ENCODE peak calls at places on chromosomes 1 and 21, in nine cellular contexts. L, B, N, H, X, Y, W, U and T are unnamed samples.

GRCh38 chr1:228366851-228367741 is 39.5 kb downstream of the TRIM11 start:
- DNase-seq in Y (no peak), U (peak; percentile 41), L (no peak), H (no peak), N (no peak), X (no peak), B (no peak), W (no peak), T (no peak)

GRCh38 chr21:43933680-43934079 is 68.7 kb downstream of the AGPAT3 start:
- DNase-seq in X (no peak), H (no peak), B (no peak), U (peak; percentile 29), Y (no peak), L (no peak), W (no peak), N (no peak), T (no peak)

GRCh38 chr1:57576750-57577149 is 152.9 kb upstream of the DAB1 start:
- DNase-seq in W (no peak), H (no peak), U (no peak), X (no peak), N (no peak), Y (no peak), B (no peak), L (no peak), T (no peak)

GRCh38 chr21:31267644-31268043 is 76.4 kb downstream of the TIAM1 start:
- DNase-seq in W (no peak), L (no peak), N (no peak), U (no peak), B (no peak), Y (no peak), X (no peak), H (no peak), T (no peak)

GRCh38 chr1:31568895-31569655 is 7.2 kb upstream of the TINAGL1 start:
- DNase-seq in U (no peak), H (no peak), W (no peak), B (peak; percentile 78), L (no peak), Y (no peak), N (no peak), X (no peak), T (no peak)

GRCh38 chr1:151325646-151326429 is 1.4 kb downstream of the PI4KB start:
- DNase-seq in B (no peak), X (no peak), H (peak; percentile 53), W (no peak), U (no peak), Y (no peak), L (no peak), N (peak; percentile 33), T (no peak)

GRCh38 chr1:110123224-110123623 is 11.0 kb downstream of the UBL4B start:
- DNase-seq in W (no peak), U (no peak), L (peak; percentile 62), Y (no peak), N (peak; percentile 76), H (peak; percentile 67), B (no peak), X (no peak), T (no peak)

GRCh38 chr21:39022901-39023693 is 160.2 kb downstream of the PSMG1 start:
- DNase-seq in N (peak; percentile 2), B (peak; percentile 80), U (peak; percentile 58), Y (no peak), H (peak; percentile 21), L (no peak), W (no peak), X (peak; percentile 72), T (no peak)

GRCh38 chr21:44028287-44028659 is 16.2 kb downstream of the TRAPPC10 start:
- DNase-seq in H (no peak), B (no peak), L (no peak), Y (no peak), U (no peak), N (no peak), W (no peak), X (no peak), T (no peak)

GRCh38 chr1:24884751-24885150 is 45.3 kb downstream of the RUNX3 start:
- DNase-seq in H (no peak), U (no peak), Y (no peak), N (no peak), L (no peak), X (no peak), W (no peak), B (no peak), T (no peak)

GRCh38 chr1:10754571-10755329 is 41.7 kb downstream of the CASZ1 start:
- DNase-seq in N (peak; percentile 52), W (no peak), H (peak; percentile 83), X (no peak), U (no peak), B (no peak), L (no peak), Y (no peak), T (no peak)

GRCh38 chr1:54249798-54250497 is 50.0 kb downstream of the MRPL37 start:
- DNase-seq in Y (no peak), L (no peak), X (peak; percentile 51), B (no peak), W (no peak), N (peak; percentile 91), U (no peak), H (peak; percentile 78), T (no peak)

DNA sequence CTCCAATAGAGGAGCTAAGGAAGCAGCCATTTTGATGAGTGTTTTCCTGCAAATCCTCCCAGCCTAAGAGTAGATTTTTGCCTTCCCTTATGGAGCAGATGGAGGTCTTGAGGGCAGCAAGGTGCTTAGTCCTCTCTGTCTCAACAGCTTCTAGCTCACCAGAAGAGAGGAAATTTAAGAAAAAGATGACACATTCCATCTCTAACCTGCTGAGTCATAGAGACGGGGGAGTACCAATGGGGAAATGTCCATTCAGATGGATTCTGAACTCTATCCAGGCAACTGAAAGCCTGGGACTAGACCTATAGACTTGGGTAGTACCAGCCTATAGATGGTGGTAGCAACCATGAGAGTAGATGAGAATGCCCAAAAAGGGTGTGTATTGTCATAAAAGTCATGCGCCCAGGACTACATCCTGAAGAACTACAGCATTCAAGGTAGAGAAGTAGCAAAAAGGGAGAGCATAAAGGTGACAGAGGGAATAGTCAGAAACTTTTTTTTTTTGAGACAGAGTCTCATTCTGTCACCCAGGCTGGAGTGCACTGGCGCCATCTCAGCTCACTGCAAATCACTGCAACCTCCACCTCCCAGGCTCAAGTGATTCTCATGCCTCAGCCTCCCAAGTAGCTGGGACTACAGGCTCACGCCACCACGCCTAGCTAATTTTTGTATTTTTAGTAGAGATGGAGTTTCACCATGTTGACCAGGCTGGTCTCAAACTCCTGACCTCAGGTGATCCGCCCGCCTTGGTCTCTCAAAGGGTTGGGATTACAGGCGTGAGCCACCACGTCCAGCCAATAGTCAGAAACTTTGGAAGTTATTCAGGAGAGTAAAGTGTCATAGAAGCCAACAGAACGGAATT is 10.7 kb upstream of the ELOA start:
- DNase-seq in N (peak; percentile 34), U (no peak), L (no peak), B (no peak), H (peak; percentile 83), W (no peak), Y (no peak), X (no peak), T (no peak)
- H3K4me3 ChIP-seq in N (no peak overlapping the region), U (no peak overlapping the region), L (no peak overlapping the region), B (no peak overlapping the region), H (no peak overlapping the region), W (no peak overlapping the region), Y (no peak overlapping the region), X (no peak overlapping the region), T (no peak overlapping the region)

DNA sequence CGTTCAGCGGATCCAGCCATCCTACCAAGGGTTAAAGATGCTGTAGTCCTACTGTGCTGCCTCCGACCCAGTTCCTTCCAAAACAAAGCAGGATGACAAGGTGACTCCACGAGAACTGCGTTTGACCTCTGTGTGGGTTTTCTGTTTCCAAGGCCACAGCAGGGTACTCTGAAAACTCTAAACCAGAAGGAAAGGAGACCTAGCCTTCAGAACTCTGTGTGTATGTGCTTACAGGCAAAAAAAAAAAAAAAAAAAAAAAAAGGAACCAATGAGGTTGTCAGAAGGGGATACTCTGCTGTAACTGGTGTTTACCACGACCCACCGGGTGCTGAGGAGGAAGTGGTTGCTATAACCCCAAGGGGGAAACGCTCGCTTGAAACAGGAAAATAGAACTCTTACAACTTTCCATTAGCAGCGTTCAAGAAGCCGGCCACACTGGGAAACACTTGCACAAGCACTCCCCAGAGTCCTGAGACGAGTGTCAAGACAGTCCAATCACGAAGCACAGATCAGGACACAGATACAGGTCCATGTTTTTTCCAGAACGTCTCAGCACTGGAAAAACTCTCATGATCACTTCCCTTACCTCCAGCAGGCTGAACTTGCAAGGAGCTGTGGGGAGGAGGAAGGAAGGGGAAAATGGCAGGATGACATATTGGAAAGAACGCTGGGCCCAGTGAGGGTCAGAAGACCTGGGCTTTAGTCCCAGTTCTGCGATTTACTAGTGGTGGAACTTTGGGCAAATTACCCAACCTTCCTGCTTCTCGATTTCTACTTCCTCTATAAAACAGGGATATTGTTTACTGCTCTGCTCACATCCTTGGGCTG is 64.0 kb downstream of the ITPKB start:
- DNase-seq in H (no peak), W (no peak), L (no peak), N (no peak), B (peak; percentile 50), X (no peak), Y (peak; percentile 67), U (peak; percentile 74), T (peak; percentile 98)
- H3K4me3 ChIP-seq in H (no peak overlapping the region), W (no peak overlapping the region), L (no peak overlapping the region), N (no peak overlapping the region), B (no peak overlapping the region), X (no peak overlapping the region), Y (no peak overlapping the region), U (no peak overlapping the region), T (peak overlapping the region; percentile 28)

DNA sequence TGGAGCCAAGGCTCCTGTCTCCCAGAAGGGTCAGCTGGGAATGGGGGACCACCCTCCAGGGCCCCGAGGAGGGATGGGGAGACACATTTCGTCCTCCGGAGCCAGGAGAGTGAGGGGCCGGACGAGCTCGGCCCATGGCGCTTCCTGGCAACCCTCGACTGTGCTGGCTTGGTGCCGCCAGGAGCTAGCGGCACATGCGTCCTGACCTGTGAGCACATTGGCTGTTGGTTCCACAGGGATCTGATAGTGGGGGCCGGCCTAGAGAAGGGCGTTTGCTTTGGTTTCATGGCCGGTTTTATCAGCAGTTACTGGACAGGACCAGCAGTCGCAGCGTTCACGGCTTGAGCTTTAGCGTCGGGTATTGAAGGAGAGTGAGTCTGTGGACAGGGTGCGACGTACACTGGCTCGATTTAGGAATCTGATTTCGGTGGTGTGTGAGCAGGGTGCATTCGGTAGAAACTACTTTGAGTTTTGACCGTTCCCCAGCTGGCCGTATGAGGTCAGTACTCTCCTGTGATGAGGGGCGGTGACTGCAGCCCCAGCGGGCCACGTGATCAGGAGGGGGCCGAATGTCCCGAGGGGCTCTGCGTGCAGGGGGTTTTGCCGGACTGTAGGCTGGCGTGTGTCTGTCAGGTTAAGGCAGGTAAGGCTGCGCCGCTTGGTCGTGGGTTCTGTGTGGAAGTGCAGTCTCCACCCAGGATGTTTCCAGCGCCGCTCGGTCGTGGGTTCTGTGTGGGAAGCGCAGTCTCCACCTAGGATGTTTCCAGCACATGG is 18.7 kb downstream of the FAAP20 start:
- DNase-seq in B (no peak), Y (no peak), L (no peak), H (no peak), X (no peak), N (no peak), U (no peak), W (no peak), T (no peak)
- H3K4me3 ChIP-seq in B (no peak overlapping the region), Y (no peak overlapping the region), L (no peak overlapping the region), H (no peak overlapping the region), X (no peak overlapping the region), N (no peak overlapping the region), U (no peak overlapping the region), W (no peak overlapping the region), T (no peak overlapping the region)

DNA sequence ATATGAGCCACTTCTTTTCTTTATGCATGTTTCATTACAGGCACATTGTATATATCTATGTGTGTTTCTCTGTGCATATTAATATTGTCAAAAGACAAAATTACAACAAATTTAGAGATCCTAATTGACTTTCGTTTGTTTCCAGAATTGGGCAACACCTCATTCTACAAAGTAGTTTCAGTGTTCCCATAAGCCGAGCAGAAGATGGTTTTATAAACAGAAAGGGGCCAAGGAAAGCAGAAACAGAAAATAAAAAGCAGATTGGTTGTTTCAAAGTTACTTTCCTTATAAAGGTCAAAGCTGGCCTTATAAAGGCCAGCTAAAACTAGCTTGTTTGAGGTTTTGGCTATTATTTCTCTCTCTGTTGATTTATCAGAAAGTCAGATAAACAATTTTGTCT is 116.2 kb upstream of the FGGY start:
- DNase-seq in W (no peak), B (no peak), L (no peak), N (peak; percentile 33), Y (no peak), U (no peak), X (no peak), H (no peak), T (no peak)
- H3K4me3 ChIP-seq in W (no peak overlapping the region), B (no peak overlapping the region), L (no peak overlapping the region), N (no peak overlapping the region), Y (no peak overlapping the region), U (no peak overlapping the region), X (no peak overlapping the region), H (no peak overlapping the region), T (no peak overlapping the region)